ENCODE peak calls at places on chromosomes 3 and 15, in four cellular contexts. M is lower lobe of right lung, R is germinal center, P is NCI-H1105. K is an unnamed sample.

GRCh38 chr3:135905058-135905724 is 60.3 kb upstream of the PPP2R3A start:
- DNase-seq in P (no peak), M (no peak), R (no peak), K (no peak)

GRCh38 chr3:139762307-139762706 is 84.5 kb upstream of the NMNAT3 start:
- DNase-seq in P (no peak), M (no peak), R (no peak), K (no peak)

GRCh38 chr15:36645106-36645505 is 65.7 kb downstream of the CDIN1 start:
- DNase-seq in M (no peak), R (no peak), P (no peak), K (no peak)

GRCh38 chr3:28243424-28244106 is 2.1 kb downstream of the CMC1 start:
- DNase-seq in P (no peak), R (no peak), M (no peak), K (no peak)

GRCh38 chr3:127407026-127407939 is 119.4 kb upstream of the PRR20G start:
- DNase-seq in P (no peak), M (no peak), R (no peak), K (no peak)

GRCh38 chr15:77508541-77509505 is 88.1 kb downstream of the HMG20A start:
- DNase-seq in P (no peak), M (peak), R (no peak), K (no peak)

GRCh38 chr15:43769584-43770228 is 7.1 kb downstream of the ELL3 start:
- DNase-seq in R (peak), P (no peak), M (peak), K (peak)

GRCh38 chr15:74857082-74857655 is 14.2 kb upstream of the ULK3 start:
- DNase-seq in R (peak), M (no peak), P (no peak), K (no peak)

GRCh38 chr3:13886593-13887129 is 6.8 kb upstream of the WNT7A start:
- DNase-seq in M (no peak), R (no peak), P (no peak), K (no peak)

GRCh38 chr3:114764056-114764492 is 383.0 kb downstream of the ZBTB20 start:
- DNase-seq in P (no peak), R (no peak), M (no peak), K (peak)

GRCh38 chr3:66386925-66387650 is 113.7 kb downstream of the LRIG1 start:
- DNase-seq in M (no peak), R (peak), P (no peak), K (no peak)

GRCh38 chr3:195075199-195075940 is 195.6 kb downstream of the XXYLT1 start:
- DNase-seq in R (no peak), M (peak), P (no peak), K (no peak)

GRCh38 chr3:84738101-84738500 is 220.7 kb upstream of the CADM2 start:
- DNase-seq in P (no peak), R (no peak), M (no peak), K (no peak)

K was measured in activated CD8-positive, alpha-beta T cell treated with anti-CD3 and anti-CD28 coated beads, Interleukin-2, amount 10 ng/mL, durations not matched to agents 7 days and 5 days.